ENCODE peak calls at places on chromosomes 1 and 21, in ten cellular contexts. T, V, P, W, D, J, Q, K, C and A are unnamed samples.

GRCh38 chr21:46527801-46528200 is 69.1 kb downstream of the DIP2A start:
- DNase-seq in C (no peak), J (no peak), T (no peak), Q (no peak), K (no peak), W (no peak), V (no peak), P (no peak), D (no peak), A (no peak)

GRCh38 chr21:25490742-25491141 is 116.5 kb downstream of the MRPL39 start:
- DNase-seq in W (no peak), Q (no peak), J (no peak), V (no peak), P (no peak), T (no peak), K (no peak), D (no peak), C (no peak), A (no peak)

GRCh38 chr1:26826261-26827201 is at the start of gene ZDHHC18:
- DNase-seq in V (peak), Q (peak), C (peak), P (no peak), W (peak), K (peak), D (peak), J (peak), T (peak), A (peak)

GRCh38 chr1:235972316-235973090 is 92.4 kb downstream of the NID1 start:
- DNase-seq in K (peak), J (no peak), V (no peak), C (no peak), W (no peak), Q (no peak), P (no peak), T (no peak), D (no peak), A (no peak)

GRCh38 chr1:208149776-208150514 is 94.2 kb downstream of the PLXNA2 start:
- DNase-seq in J (no peak), D (peak), C (no peak), Q (no peak), P (no peak), T (no peak), W (no peak), K (no peak), V (no peak), A (no peak)

GRCh38 chr1:165512817-165513216 is 31.0 kb upstream of the LRRC52 start:
- DNase-seq in V (no peak), J (no peak), C (no peak), P (no peak), Q (no peak), T (no peak), W (no peak), K (no peak), D (no peak), A (no peak)

GRCh38 chr1:54581621-54582035 is 33.6 kb downstream of the ACOT11 start:
- DNase-seq in T (no peak), P (peak), Q (no peak), W (peak), C (no peak), D (peak), J (peak), K (no peak), V (peak), A (no peak)

GRCh38 chr1:39483276-39483675 is 8.2 kb upstream of the BMP8A start:
- DNase-seq in C (no peak), P (no peak), K (no peak), V (no peak), Q (no peak), J (no peak), W (no peak), T (no peak), D (no peak), A (no peak)

GRCh38 chr1:212565079-212565478 is 43.5 kb upstream of the ATF3 start:
- DNase-seq in C (no peak), P (no peak), J (no peak), D (no peak), K (no peak), V (no peak), W (no peak), T (no peak), Q (no peak), A (no peak)

GRCh38 chr1:31182352-31182751 is 57.3 kb downstream of the NKAIN1 start:
- DNase-seq in K (peak), Q (peak), C (peak), D (peak), J (peak), W (peak), T (peak), V (peak), P (peak), A (peak)

GRCh38 chr1:95974586-95974985 is 740.6 kb downstream of the RWDD3 start:
- DNase-seq in V (no peak), C (no peak), D (no peak), J (no peak), K (no peak), W (no peak), P (no peak), T (no peak), Q (no peak), A (no peak)

GRCh38 chr1:45348966-45349677 is 8.9 kb upstream of the MUTYH start:
- DNase-seq in Q (no peak), K (no peak), P (no peak), J (no peak), W (no peak), T (no peak), C (no peak), D (peak), V (peak), A (no peak)

GRCh38 chr1:162136760-162137537 is 67.5 kb downstream of the NOS1AP start:
- DNase-seq in W (no peak), V (no peak), Q (no peak), J (peak), C (no peak), D (no peak), K (no peak), P (peak), T (no peak), A (no peak)

GRCh38 chr1:40023379-40023944 is 17.1 kb upstream of the CAP1 start:
- DNase-seq in K (no peak), D (no peak), P (no peak), W (no peak), Q (no peak), T (no peak), V (no peak), J (no peak), C (no peak), A (no peak)

GRCh38 chr1:44405804-44406743 is 1.0 kb downstream of the RNF220 start:
- DNase-seq in K (peak), T (peak), V (no peak), P (no peak), C (no peak), D (no peak), Q (no peak), J (peak), W (peak), A (peak)

GRCh38 chr1:37394574-37395464 is 79.6 kb upstream of the ZC3H12A start:
- DNase-seq in T (no peak), W (no peak), P (no peak), J (no peak), Q (no peak), K (no peak), D (no peak), V (no peak), C (no peak), A (peak)

GRCh38 chr1:114610546-114611245 is 29.3 kb upstream of the BCAS2 start:
- DNase-seq in K (no peak), Q (no peak), V (no peak), W (no peak), C (no peak), J (no peak), P (peak), D (no peak), T (no peak), A (no peak)

GRCh38 chr1:4411862-4412261 is 242.5 kb upstream of the AJAP1 start:
- DNase-seq in D (no peak), C (no peak), Q (no peak), V (no peak), P (no peak), K (no peak), W (no peak), T (no peak), J (no peak), A (no peak)

GRCh38 chr1:43979528-43980254 is 681 bp downstream of the B4GALT2 start:
- DNase-seq in P (no peak), V (peak), K (peak), D (peak), T (no peak), J (no peak), Q (peak), W (no peak), C (no peak), A (peak)

GRCh38 chr1:1721201-1721600 is 3.0 kb downstream of the CDK11A start:
- DNase-seq in V (no peak), K (no peak), D (no peak), C (peak), T (no peak), J (no peak), Q (no peak), P (no peak), W (no peak), A (no peak)

GRCh38 chr1:35707253-35708178 is 11.2 kb downstream of the C1orf216 start:
- DNase-seq in W (no peak), Q (peak), T (peak), P (no peak), K (peak), V (no peak), J (no peak), C (peak), D (peak), A (peak)

GRCh38 chr1:226656601-226657277 is 82.3 kb downstream of the ITPKB start:
- DNase-seq in K (no peak), Q (no peak), T (no peak), V (no peak), C (no peak), W (no peak), P (peak), J (no peak), D (peak), A (no peak)

GRCh38 chr1:204624631-204625216 is 60.8 kb downstream of the LRRN2 start:
- DNase-seq in T (no peak), Q (peak), K (no peak), D (no peak), V (no peak), J (no peak), W (no peak), C (no peak), P (no peak), A (no peak)

GRCh38 chr1:114959423-114959822 is 70.2 kb upstream of the TSHB start:
- DNase-seq in D (no peak), P (no peak), J (no peak), T (no peak), W (no peak), Q (no peak), C (no peak), V (no peak), K (no peak), A (no peak)

GRCh38 chr1:201766117-201766863 is 62.7 kb upstream of the IPO9 start:
- DNase-seq in D (no peak), V (peak), T (no peak), W (no peak), P (peak), K (no peak), C (no peak), Q (no peak), J (no peak), A (no peak)

GRCh38 chr1:14949270-14949835 is 204.2 kb upstream of the TMEM51 start:
- DNase-seq in P (no peak), D (no peak), V (no peak), C (no peak), J (no peak), Q (no peak), W (no peak), T (no peak), K (no peak), A (no peak)

GRCh38 chr1:225737179-225737578 is 40.4 kb upstream of the SRP9 start:
- DNase-seq in Q (no peak), P (no peak), K (no peak), V (no peak), C (no peak), T (no peak), W (no peak), J (peak), D (no peak), A (no peak)

GRCh38 chr1:51516639-51517158 is 2.4 kb downstream of the EPS15 start:
- DNase-seq in V (no peak), J (no peak), D (no peak), Q (no peak), T (no peak), C (no peak), K (no peak), P (no peak), W (no peak), A (no peak)

GRCh38 chr1:51515312-51515960 is 3.6 kb downstream of the EPS15 start:
- DNase-seq in P (no peak), W (no peak), V (no peak), K (no peak), J (no peak), T (no peak), Q (no peak), C (no peak), D (no peak), A (no peak)

GRCh38 chr1:51515982-51516638 is 3.0 kb downstream of the EPS15 start:
- DNase-seq in P (no peak), W (no peak), V (no peak), C (no peak), T (no peak), Q (no peak), J (no peak), K (no peak), D (no peak), A (no peak)

GRCh38 chr1:51512611-51513010 is 6.5 kb downstream of the EPS15 start:
- DNase-seq in J (no peak), K (no peak), P (no peak), W (no peak), T (no peak), D (no peak), V (no peak), Q (no peak), C (no peak), A (no peak)

GRCh38 chr1:51514733-51515132 is 4.3 kb downstream of the EPS15 start:
- DNase-seq in D (no peak), W (no peak), T (no peak), C (no peak), V (no peak), K (no peak), J (no peak), P (no peak), Q (no peak), A (no peak)
- TF ChIP-seq CTCF in D (no peak), W (no peak), T (no peak), C (no peak), V (no peak), K (no peak), J (no peak), P (no peak), Q (no peak), A (no peak)

GRCh38 chr1:221940631-221941030 is 198.7 kb upstream of the DUSP10 start:
- DNase-seq in D (no peak), C (no peak), T (no peak), V (no peak), K (no peak), P (no peak), W (no peak), J (no peak), Q (no peak), A (no peak)

GRCh38 chr1:221937155-221937953 is 195.5 kb upstream of the DUSP10 start:
- DNase-seq in D (no peak), K (no peak), V (no peak), J (no peak), P (no peak), Q (no peak), C (no peak), W (no peak), T (no peak), A (no peak)

GRCh38 chr1:221944247-221944870 is 202.5 kb upstream of the DUSP10 start:
- DNase-seq in Q (no peak), W (no peak), P (no peak), D (no peak), J (no peak), T (no peak), V (no peak), C (no peak), K (no peak), A (no peak)

GRCh38 chr1:221933814-221934213 is 191.9 kb upstream of the DUSP10 start:
- DNase-seq in K (no peak), T (no peak), P (no peak), W (no peak), D (no peak), Q (no peak), V (no peak), J (no peak), C (no peak), A (no peak)

GRCh38 chr1:221939598-221939997 is 197.7 kb upstream of the DUSP10 start:
- DNase-seq in C (no peak), V (no peak), T (no peak), K (no peak), D (no peak), J (no peak), P (no peak), W (no peak), Q (no peak), A (no peak)
- TF ChIP-seq CTCF in C (no peak), V (no peak), T (no peak), K (no peak), D (no peak), J (no peak), P (no peak), W (no peak), Q (no peak), A (no peak)

GRCh38 chr21:36661511-36662309 is 37.2 kb upstream of the SIM2 start:
- DNase-seq in V (no peak), D (no peak), T (no peak), C (no peak), Q (peak), J (peak), K (no peak), W (no peak), P (no peak), A (peak)
- TF ChIP-seq CTCF in V (no peak), D (peak), T (no peak), C (peak), Q (peak), J (peak), K (no peak), W (peak), P (peak), A (no peak)

GRCh38 chr1:243982451-243983018 is 68.5 kb upstream of the ZBTB18 start:
- DNase-seq in Q (no peak), V (no peak), T (no peak), D (no peak), C (peak), W (no peak), K (no peak), P (no peak), J (no peak), A (peak)
- TF ChIP-seq CTCF in Q (peak), V (no peak), T (no peak), D (no peak), C (no peak), W (no peak), K (no peak), P (peak), J (no peak), A (no peak)

GRCh38 chr1:24003331-24003972 is 23.3 kb upstream of the SRSF10 start:
- DNase-seq in T (no peak), V (no peak), D (peak), W (no peak), P (no peak), C (no peak), K (peak), J (no peak), Q (no peak), A (no peak)
- TF ChIP-seq CTCF in T (no peak), V (no peak), D (no peak), W (no peak), P (no peak), C (no peak), K (no peak), J (no peak), Q (no peak), A (no peak)

DNA sequence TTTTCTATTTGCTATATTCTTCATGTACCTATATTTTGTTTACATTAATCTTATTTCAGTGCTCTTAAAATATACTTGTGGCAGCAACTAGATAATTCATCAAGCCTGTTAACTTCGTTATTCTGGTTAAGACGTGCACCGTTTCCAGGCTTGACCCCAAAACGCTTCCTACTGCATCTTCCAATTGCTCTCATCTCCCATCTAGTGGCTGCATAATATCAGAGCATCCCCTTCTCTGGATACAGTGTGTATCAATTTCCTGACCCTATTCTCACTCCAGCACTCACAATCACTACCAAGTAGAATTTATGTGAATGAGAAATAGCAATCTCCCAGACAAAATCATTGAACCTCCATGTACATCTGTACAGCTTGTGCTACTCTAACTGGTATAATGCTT is 1280.3 kb upstream of the B3GALT2 start:
- DNase-seq in W (no peak), C (no peak), V (no peak), D (no peak), K (no peak), T (no peak), P (no peak), J (no peak), Q (no peak), A (peak)
- TF ChIP-seq CTCF in W (no peak), C (peak), V (no peak), D (no peak), K (no peak), T (no peak), P (peak), J (no peak), Q (no peak), A (peak)

DNA sequence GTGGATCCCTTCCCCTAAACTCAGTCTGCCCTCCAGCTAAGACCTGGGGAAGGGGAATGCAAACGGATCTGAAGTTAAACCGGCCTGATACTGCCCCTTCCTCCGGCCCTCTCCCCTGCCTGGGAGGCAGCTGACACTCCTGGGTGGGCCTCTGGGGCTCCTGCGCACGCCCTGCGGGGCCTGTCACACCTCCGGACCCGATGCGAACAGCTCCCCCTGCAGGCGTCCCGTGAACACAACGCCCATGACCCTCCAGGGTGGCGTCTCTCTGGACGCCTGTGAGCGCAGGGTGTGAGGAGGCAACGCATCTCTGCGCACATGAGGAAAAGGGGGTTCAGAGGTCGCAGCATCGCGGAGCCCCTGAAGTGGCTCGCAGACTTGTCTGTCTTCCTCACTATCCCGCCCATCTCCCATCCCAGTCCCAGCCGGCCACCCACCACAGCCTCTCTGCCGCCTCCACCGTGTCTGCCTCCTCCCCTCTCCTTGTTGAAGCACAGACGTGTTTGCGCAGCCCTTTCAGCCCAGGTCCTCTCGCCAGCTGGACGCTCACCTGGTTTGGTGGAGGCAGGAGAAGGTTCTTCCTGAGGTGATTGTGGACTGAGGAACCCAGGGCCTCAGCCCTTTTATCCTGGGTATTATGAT is 421 bp upstream of the LCE3A start:
- DNase-seq in J (no peak), Q (peak), T (no peak), P (no peak), W (no peak), D (no peak), V (no peak), K (peak), C (no peak), A (no peak)
- TF ChIP-seq CTCF in J (peak), Q (peak), T (no peak), P (no peak), W (no peak), D (no peak), V (no peak), K (no peak), C (no peak), A (peak)

GRCh38 chr1:42690477-42691156 is 8.4 kb downstream of the YBX1 start:
- DNase-seq in D (no peak), Q (no peak), V (no peak), J (no peak), T (no peak), K (no peak), P (no peak), W (no peak), C (no peak), A (no peak)
- TF ChIP-seq CTCF in D (no peak), Q (no peak), V (no peak), J (no peak), T (peak), K (peak), P (no peak), W (peak), C (peak), A (no peak)

GRCh38 chr1:190957565-190957964 is 479.9 kb upstream of the BRINP3 start:
- DNase-seq in W (no peak), T (no peak), Q (no peak), D (no peak), C (no peak), K (no peak), J (no peak), P (no peak), V (no peak), A (no peak)
- TF ChIP-seq CTCF in W (no peak), T (no peak), Q (no peak), D (no peak), C (peak), K (no peak), J (no peak), P (no peak), V (no peak), A (no peak)

GRCh38 chr1:16124377-16125087 is 31.3 kb downstream of the EPHA2 start:
- DNase-seq in T (no peak), V (no peak), C (peak), Q (no peak), P (no peak), J (no peak), D (peak), W (no peak), K (no peak), A (no peak)

GRCh38 chr1:16125483-16125882 is 30.4 kb downstream of the EPHA2 start:
- DNase-seq in K (no peak), V (no peak), P (no peak), D (no peak), W (no peak), Q (no peak), J (no peak), C (no peak), T (no peak), A (no peak)

GRCh38 chr1:16126738-16127515 is 28.9 kb downstream of the EPHA2 start:
- DNase-seq in K (no peak), P (no peak), J (no peak), T (no peak), D (peak), C (no peak), Q (no peak), W (no peak), V (peak), A (no peak)

GRCh38 chr1:16126160-16126559 is 29.7 kb downstream of the EPHA2 start:
- DNase-seq in J (no peak), C (no peak), W (no peak), Q (no peak), T (no peak), D (peak), V (peak), P (no peak), K (no peak), A (no peak)

GRCh38 chr1:16125088-16125470 is 30.8 kb downstream of the EPHA2 start:
- DNase-seq in J (no peak), Q (no peak), V (peak), T (no peak), D (peak), C (no peak), P (no peak), W (no peak), K (no peak), A (no peak)
- TF ChIP-seq CTCF in J (no peak), Q (no peak), V (no peak), T (no peak), D (no peak), C (no peak), P (no peak), W (no peak), K (no peak), A (no peak)